ENCODE peak calls at places on chromosomes 5 and 9, in eight cellular contexts. B, U, P, R, Y, D, Z and Q are unnamed samples.

GRCh38 chr5:73719616-73720015 is 93.6 kb downstream of the ARHGEF28 start:
- DNase-seq in B (no peak), U (no peak), P (no peak), R (no peak), Y (no peak), D (no peak), Z (no peak), Q (no peak)

GRCh38 chr5:52997424-52997823 is 8.3 kb downstream of the ITGA2 start:
- DNase-seq in B (no peak), U (no peak), P (no peak), R (no peak), Y (no peak), D (peak), Z (no peak), Q (peak)

GRCh38 chr5:23208959-23209431 is 298.4 kb upstream of the PRDM9 start:
- DNase-seq in B (no peak), U (no peak), P (no peak), R (peak), Y (no peak), D (peak), Z (no peak), Q (peak)

GRCh38 chr5:107466233-107466769 is 204.4 kb downstream of the EFNA5 start:
- DNase-seq in B (no peak), U (no peak), P (no peak), R (peak), Y (no peak), D (peak), Z (no peak), Q (peak)

GRCh38 chr9:71001780-71002386 is 119.5 kb downstream of the TRPM3 start:
- DNase-seq in B (no peak), U (no peak), P (no peak), R (peak), Y (no peak), D (peak), Z (no peak), Q (peak)

GRCh38 chr5:56815657-56816545 is 552 bp downstream of the MAP3K1 start:
- DNase-seq in B (peak), U (no peak), P (peak), R (peak), Y (peak), D (no peak), Z (peak), Q (peak)

GRCh38 chr9:95023217-95024003 is 294.1 kb downstream of the FANCC start:
- DNase-seq in B (peak), U (peak), P (no peak), R (peak), Y (no peak), D (peak), Z (no peak), Q (peak)

GRCh38 chr5:148387325-148387724 is 3.6 kb downstream of the FBXO38 start:
- DNase-seq in B (no peak), U (no peak), P (no peak), R (peak), Y (no peak), D (peak), Z (no peak), Q (peak)

GRCh38 chr9:72983512-72984021 is 30.7 kb upstream of the ALDH1A1 start:
- DNase-seq in B (no peak), U (no peak), P (no peak), R (no peak), Y (no peak), D (no peak), Z (no peak), Q (no peak)

GRCh38 chr9:114472765-114473446 is 32.4 kb downstream of the WHRN start:
- DNase-seq in B (no peak), U (no peak), P (peak), R (no peak), Y (no peak), D (no peak), Z (no peak), Q (no peak)

GRCh38 chr5:155089649-155090048 is 76.1 kb downstream of the KIF4B start:
- DNase-seq in B (no peak), U (no peak), P (no peak), R (peak), Y (no peak), D (peak), Z (no peak), Q (no peak)

GRCh38 chr9:136605966-136606365 is 56.8 kb upstream of the EGFL7 start:
- DNase-seq in B (peak), U (peak), P (no peak), R (no peak), Y (no peak), D (no peak), Z (peak), Q (no peak)

GRCh38 chr9:110977259-110977709 is 61.0 kb downstream of the LPAR1 start:
- DNase-seq in B (no peak), U (no peak), P (no peak), R (peak), Y (no peak), D (peak), Z (no peak), Q (peak)

GRCh38 chr9:97934321-97935115 is 3.5 kb downstream of the HEMGN start:
- DNase-seq in B (no peak), U (no peak), P (no peak), R (no peak), Y (no peak), D (no peak), Z (no peak), Q (no peak)

DNA sequence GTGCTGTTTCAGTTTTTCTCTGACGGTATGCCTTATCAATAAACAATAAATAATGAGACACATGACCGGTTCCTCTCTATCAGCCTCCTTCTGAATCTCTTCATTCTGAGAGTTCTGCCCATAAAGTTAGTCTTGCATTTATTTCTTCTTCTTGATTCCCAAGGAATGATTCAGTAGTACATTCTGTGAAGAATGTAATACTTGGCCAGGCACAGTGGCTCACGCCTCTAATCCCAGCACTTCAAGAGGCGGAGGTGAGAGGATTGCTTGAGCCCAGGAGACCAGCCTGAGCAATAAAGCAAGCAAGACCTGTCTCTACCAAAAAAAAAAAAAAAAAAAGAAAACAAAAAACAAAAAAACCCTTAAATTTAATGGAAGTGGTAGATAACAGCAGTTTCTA is 53.9 kb downstream of the PAM start:
- DNase-seq in B (no peak), U (no peak), P (no peak), R (peak), Y (no peak), D (no peak), Z (no peak), Q (peak)
- H3K4me3 ChIP-seq in B (no peak), U (no peak), P (no peak), R (no peak), Y (no peak), D (no peak), Z (no peak), Q (no peak)

GRCh38 chr5:111375645-111376044 is 136.7 kb downstream of the STARD4 start:
- DNase-seq in B (no peak), U (no peak), P (no peak), R (no peak), Y (no peak), D (no peak), Z (no peak), Q (no peak)
- TF ChIP-seq CTCF in B (no peak), U (no peak), P (no peak), R (no peak), Y (no peak), D (no peak), Z (no peak), Q (no peak)

GRCh38 chr5:102910240-102911226 is 155.4 kb downstream of the PAM start:
- DNase-seq in B (no peak), U (no peak), P (no peak), R (peak), Y (no peak), D (no peak), Z (no peak), Q (peak)
- H3K4me3 ChIP-seq in B (no peak), U (no peak), P (no peak), R (no peak), Y (no peak), D (no peak), Z (no peak), Q (no peak)

DNA sequence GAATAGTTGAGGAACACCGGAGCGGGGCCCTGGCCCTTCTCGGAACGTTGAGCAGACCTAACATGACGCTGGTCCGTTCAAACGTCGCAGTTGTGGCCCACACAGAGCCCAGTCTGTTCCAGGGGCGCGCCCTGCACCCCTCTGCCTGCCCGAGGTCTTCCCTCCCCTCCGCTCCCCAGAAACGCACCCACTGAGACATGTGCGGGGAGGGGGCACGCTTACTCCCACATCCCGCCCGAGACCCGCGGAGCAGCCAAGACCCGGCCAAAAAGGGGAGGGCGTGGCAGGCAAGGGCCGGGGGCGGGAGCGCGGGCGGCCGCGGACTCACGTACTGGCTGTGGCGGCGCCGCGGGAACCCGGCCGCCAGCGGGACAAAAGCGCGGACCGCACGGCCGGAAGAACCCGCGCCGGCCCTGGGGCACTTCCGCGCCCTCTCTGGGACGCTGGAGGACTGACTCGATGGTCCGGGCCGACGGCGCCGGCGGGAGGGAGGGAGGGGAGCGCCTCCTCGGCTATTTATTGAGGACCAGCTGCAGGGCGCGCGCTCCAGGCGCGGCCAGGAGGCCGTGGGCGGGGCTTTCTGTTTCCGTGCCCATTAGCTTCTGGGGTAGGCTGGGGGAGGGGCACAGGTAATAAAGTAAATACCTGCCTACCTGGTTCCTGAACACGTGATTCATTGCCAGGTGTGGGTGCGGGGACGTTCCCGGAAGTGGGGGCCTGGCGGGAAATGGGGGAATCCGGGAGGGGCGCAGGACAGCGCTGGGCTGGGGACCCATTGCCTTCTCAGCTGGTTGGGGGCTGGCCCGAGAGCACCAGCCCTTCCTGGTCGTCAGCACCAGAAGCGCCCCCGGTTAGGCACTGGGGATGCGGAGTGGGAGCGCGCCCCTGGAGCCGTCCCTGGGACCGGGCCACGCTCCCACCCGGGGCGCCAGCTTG is at the start of gene ZFP62:
- DNase-seq in B (peak), U (peak), P (peak), R (peak), Y (peak), D (peak), Z (peak), Q (peak)
- TF ChIP-seq CTCF in B (peak), U (peak), P (no peak), R (no peak), Y (no peak), D (no peak), Z (no peak), Q (no peak)

DNA sequence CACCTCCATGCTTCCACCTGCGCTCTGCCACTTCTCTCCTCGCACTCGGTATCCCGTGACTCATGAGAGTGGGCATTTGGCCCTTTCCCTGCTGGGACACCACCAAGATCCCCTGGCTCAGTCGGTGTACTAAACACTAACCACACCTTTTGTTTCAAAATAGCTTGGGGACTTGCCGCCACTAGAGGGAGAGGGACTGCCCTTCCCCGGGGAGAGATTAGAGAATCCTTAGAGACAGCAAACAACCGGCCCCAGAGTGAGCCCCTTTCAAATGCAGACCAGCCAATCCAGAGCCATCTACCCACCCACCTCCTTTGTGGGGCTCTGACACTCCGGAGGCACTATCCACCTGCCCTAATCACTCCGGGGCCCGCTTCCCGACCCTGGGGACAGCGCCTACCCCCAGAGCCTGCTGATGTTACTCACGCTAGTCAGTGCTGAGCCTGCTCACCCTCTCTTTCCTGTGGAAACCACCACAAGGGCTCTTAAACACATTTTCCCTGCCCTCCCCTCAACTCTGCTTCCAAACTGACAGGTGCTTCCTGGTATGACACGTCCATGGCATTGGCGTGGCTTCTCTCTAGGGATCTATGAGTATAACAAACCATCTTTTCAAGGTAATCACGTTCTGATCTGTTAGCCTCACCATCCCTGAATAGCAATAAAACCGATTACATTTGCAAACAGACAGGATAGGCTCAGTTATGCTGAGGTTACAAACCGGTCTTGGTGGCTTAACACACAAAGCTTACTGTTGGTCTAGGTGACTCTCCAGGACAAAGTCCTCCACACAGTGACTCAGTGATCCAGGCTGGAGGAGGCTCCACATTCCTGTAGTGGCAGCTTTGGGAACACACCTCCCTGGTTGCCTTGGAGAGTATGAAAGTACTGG is 180.1 kb upstream of the MVB12B start:
- DNase-seq in B (no peak), U (no peak), P (peak), R (no peak), Y (peak), D (no peak), Z (no peak), Q (peak)
- H3K4me3 ChIP-seq in B (no peak), U (no peak), P (no peak), R (no peak), Y (no peak), D (no peak), Z (no peak), Q (no peak)

GRCh38 chr9:38212016-38212415 is 143.0 kb upstream of the SHB start:
- DNase-seq in B (no peak), U (no peak), P (no peak), R (no peak), Y (no peak), D (no peak), Z (no peak), Q (no peak)

GRCh38 chr9:38211002-38211401 is 142.0 kb upstream of the SHB start:
- DNase-seq in B (no peak), U (no peak), P (no peak), R (no peak), Y (no peak), D (no peak), Z (no peak), Q (no peak)

GRCh38 chr9:38215465-38215864 is 146.4 kb upstream of the SHB start:
- DNase-seq in B (no peak), U (no peak), P (no peak), R (no peak), Y (peak), D (no peak), Z (no peak), Q (no peak)

GRCh38 chr9:38214441-38214840 is 145.4 kb upstream of the SHB start:
- DNase-seq in B (no peak), U (no peak), P (no peak), R (no peak), Y (no peak), D (no peak), Z (no peak), Q (no peak)

GRCh38 chr9:38213591-38213990 is 144.6 kb upstream of the SHB start:
- DNase-seq in B (no peak), U (no peak), P (no peak), R (no peak), Y (no peak), D (no peak), Z (no peak), Q (no peak)
- TF ChIP-seq CTCF in B (no peak), U (no peak), P (no peak), R (no peak), Y (no peak), D (no peak), Z (no peak), Q (no peak)

GRCh38 chr5:146818790-146819189 is 59.8 kb downstream of the PPP2R2B start:
- DNase-seq in B (no peak), U (no peak), P (no peak), R (no peak), Y (no peak), D (no peak), Z (no peak), Q (no peak)
- H3K4me3 ChIP-seq in B (no peak), U (no peak), P (no peak), R (no peak), Y (no peak), D (no peak), Z (no peak), Q (no peak)

GRCh38 chr5:33936004-33936380 is 194 bp upstream of the RXFP3 start:
- DNase-seq in B (peak), U (peak), P (peak), R (peak), Y (no peak), D (peak), Z (no peak), Q (peak)
- TF ChIP-seq CTCF in B (peak), U (peak), P (no peak), R (no peak), Y (no peak), D (no peak), Z (peak), Q (no peak)

GRCh38 chr9:84670106-84670800 is 724 bp downstream of the NTRK2 start:
- DNase-seq in B (peak), U (peak), P (peak), R (no peak), Y (peak), D (no peak), Z (no peak), Q (no peak)
- H3K4me3 ChIP-seq in B (peak), U (peak), P (peak), R (no peak), Y (peak), D (no peak), Z (peak), Q (no peak)